ENCODE peak calls at places on chromosomes 5 and 9, in eight cellular contexts. One of them, this sample, is unnamed.

GRCh38 chr9:96817973-96818372 is 36.3 kb downstream of the ZNF782 start:
- DNase-seq in omental fat pad: no peak
- DNase-seq in activated CD8-positive, alpha-beta memory T cell treated with anti-CD3 and anti-CD28 coated beads for 24 hours: no peak
- DNase-seq in non-pigmented ciliary epithelial cell: no peak
- DNase-seq in RWPE1: no peak
- DNase-seq in GM20000: no peak
- DNase-seq in NCI-H460: no peak
- DNase-seq in endothelial cell: no peak
- DNase-seq in this sample: no peak

GRCh38 chr9:77020438-77021264 is 1.2 kb downstream of the FOXB2 start:
- DNase-seq in omental fat pad: no peak
- DNase-seq in activated CD8-positive, alpha-beta memory T cell treated with anti-CD3 and anti-CD28 coated beads for 24 hours: no peak
- DNase-seq in non-pigmented ciliary epithelial cell: no peak
- DNase-seq in RWPE1: no peak
- DNase-seq in GM20000: peak; percentile 51
- DNase-seq in NCI-H460: no peak
- DNase-seq in endothelial cell: peak; percentile 28
- DNase-seq in this sample: no peak

GRCh38 chr9:2159521-2160417 is 144.6 kb downstream of the SMARCA2 start:
- DNase-seq in omental fat pad: no peak
- DNase-seq in activated CD8-positive, alpha-beta memory T cell treated with anti-CD3 and anti-CD28 coated beads for 24 hours: no peak
- DNase-seq in non-pigmented ciliary epithelial cell: no peak
- DNase-seq in RWPE1: no peak
- DNase-seq in GM20000: no peak
- DNase-seq in NCI-H460: no peak
- DNase-seq in endothelial cell: no peak
- DNase-seq in this sample: no peak

GRCh38 chr5:10250804-10251276 is 760 bp downstream of the CCT5 start:
- DNase-seq in omental fat pad: no peak
- DNase-seq in activated CD8-positive, alpha-beta memory T cell treated with anti-CD3 and anti-CD28 coated beads for 24 hours: no peak
- DNase-seq in non-pigmented ciliary epithelial cell: no peak
- DNase-seq in RWPE1: peak; percentile 41
- DNase-seq in GM20000: peak; percentile 35
- DNase-seq in NCI-H460: no peak
- DNase-seq in endothelial cell: peak; percentile 15
- DNase-seq in this sample: no peak

GRCh38 chr9:111983484-111983908 is 86.9 kb downstream of the UGCG start:
- DNase-seq in omental fat pad: no peak
- DNase-seq in activated CD8-positive, alpha-beta memory T cell treated with anti-CD3 and anti-CD28 coated beads for 24 hours: no peak
- DNase-seq in non-pigmented ciliary epithelial cell: no peak
- DNase-seq in RWPE1: no peak
- DNase-seq in GM20000: peak; percentile 46
- DNase-seq in NCI-H460: no peak
- DNase-seq in endothelial cell: no peak
- DNase-seq in this sample: no peak

GRCh38 chr5:177045628-177046027 is 23.1 kb downstream of the ZNF346 start:
- DNase-seq in omental fat pad: no peak
- DNase-seq in activated CD8-positive, alpha-beta memory T cell treated with anti-CD3 and anti-CD28 coated beads for 24 hours: no peak
- DNase-seq in non-pigmented ciliary epithelial cell: no peak
- DNase-seq in RWPE1: no peak
- DNase-seq in GM20000: no peak
- DNase-seq in NCI-H460: no peak
- DNase-seq in endothelial cell: no peak
- DNase-seq in this sample: no peak

GRCh38 chr9:106623558-106623957 is 239.4 kb upstream of the ZNF462 start:
- DNase-seq in omental fat pad: no peak
- DNase-seq in activated CD8-positive, alpha-beta memory T cell treated with anti-CD3 and anti-CD28 coated beads for 24 hours: no peak
- DNase-seq in non-pigmented ciliary epithelial cell: no peak
- DNase-seq in RWPE1: no peak
- DNase-seq in GM20000: no peak
- DNase-seq in NCI-H460: no peak
- DNase-seq in endothelial cell: no peak
- DNase-seq in this sample: no peak

GRCh38 chr5:146561711-146562110 is 45.7 kb upstream of the GPR151 start:
- DNase-seq in omental fat pad: no peak
- DNase-seq in activated CD8-positive, alpha-beta memory T cell treated with anti-CD3 and anti-CD28 coated beads for 24 hours: no peak
- DNase-seq in non-pigmented ciliary epithelial cell: no peak
- DNase-seq in RWPE1: no peak
- DNase-seq in GM20000: no peak
- DNase-seq in NCI-H460: no peak
- DNase-seq in endothelial cell: no peak
- DNase-seq in this sample: no peak

GRCh38 chr9:10806873-10807272 is 194.1 kb upstream of the PTPRD start:
- DNase-seq in omental fat pad: no peak
- DNase-seq in activated CD8-positive, alpha-beta memory T cell treated with anti-CD3 and anti-CD28 coated beads for 24 hours: no peak
- DNase-seq in non-pigmented ciliary epithelial cell: no peak
- DNase-seq in RWPE1: no peak
- DNase-seq in GM20000: no peak
- DNase-seq in NCI-H460: no peak
- DNase-seq in endothelial cell: no peak
- DNase-seq in this sample: no peak

GRCh38 chr9:87678650-87679355 is 47.1 kb upstream of the CTSL start:
- DNase-seq in omental fat pad: no peak
- DNase-seq in activated CD8-positive, alpha-beta memory T cell treated with anti-CD3 and anti-CD28 coated beads for 24 hours: peak; percentile 63
- DNase-seq in non-pigmented ciliary epithelial cell: peak; percentile 34
- DNase-seq in RWPE1: peak; percentile 82
- DNase-seq in GM20000: peak; percentile 54
- DNase-seq in NCI-H460: peak; percentile 79
- DNase-seq in endothelial cell: peak; percentile 72
- DNase-seq in this sample: peak; percentile 57

GRCh38 chr5:67154518-67155206 is 41.9 kb downstream of the CD180 start:
- DNase-seq in omental fat pad: no peak
- DNase-seq in activated CD8-positive, alpha-beta memory T cell treated with anti-CD3 and anti-CD28 coated beads for 24 hours: no peak
- DNase-seq in non-pigmented ciliary epithelial cell: no peak
- DNase-seq in RWPE1: no peak
- DNase-seq in GM20000: no peak
- DNase-seq in NCI-H460: no peak
- DNase-seq in endothelial cell: no peak
- DNase-seq in this sample: no peak

This sample was measured in stomach.